ENCODE peak calls at places on chromosome 9, in six cellular contexts. O is stimulated activated CD4-positive, alpha-beta T cell treated with anti-CD3 and anti-CD28 coated beads, TNF-alpha, amount 100 ng/mL, for 1 hour; E is progenitor cell of endocrine pancreas; G is HuH-7; U is SW480; L is neural progenitor cell. N is an unnamed sample.

GRCh38 chr9:131738838-131739191 is 1.1 kb downstream of the RAPGEF1 start:
- DNase-seq in L (peak), O (no peak), U (peak), G (peak), E (peak), N (peak)

GRCh38 chr9:12884736-12885395 is 110.0 kb downstream of the LURAP1L start:
- DNase-seq in E (no peak), O (no peak), U (peak), G (no peak), L (peak), N (no peak)

GRCh38 chr9:105694848-105695581 is 674 bp downstream of the TMEM38B start:
- DNase-seq in L (peak), U (peak), O (peak), E (peak), G (peak), N (peak)

GRCh38 chr9:114002986-114003740 is 74.9 kb downstream of the AMBP start:
- DNase-seq in U (no peak), O (no peak), G (no peak), E (no peak), L (no peak), N (no peak)

GRCh38 chr9:130433168-130433946 is 11.4 kb upstream of the ASS1 start:
- DNase-seq in O (no peak), L (peak), E (peak), U (peak), G (peak), N (peak)

GRCh38 chr9:98379572-98379971 is 124.1 kb upstream of the TBC1D2 start:
- DNase-seq in G (no peak), O (no peak), U (no peak), E (no peak), L (no peak), N (no peak)

GRCh38 chr9:90547896-90548295 is 94.7 kb downstream of the DIRAS2 start:
- DNase-seq in L (peak), O (no peak), E (no peak), G (no peak), U (peak), N (no peak)

GRCh38 chr9:118782790-118783463 is 586.3 kb downstream of the BRINP1 start:
- DNase-seq in G (no peak), L (no peak), O (no peak), U (no peak), E (no peak), N (no peak)

GRCh38 chr9:127179633-127180401 is 57.4 kb upstream of the ANGPTL2 start:
- DNase-seq in E (no peak), O (no peak), U (no peak), G (no peak), L (no peak), N (no peak)

GRCh38 chr9:92140074-92140753 is 25.0 kb upstream of the SPTLC1 start:
- DNase-seq in O (no peak), U (peak), L (peak), E (peak), G (peak), N (peak)